ENCODE peak calls at places on chromosomes 5 and 9, in six cellular contexts. J is SK-N-SH, F is GM23248, T is body of pancreas, H is IMR-90, X is heart right ventricle. I is an unnamed sample.

GRCh38 chr9:14082732-14083131 is 231.2 kb downstream of the NFIB start:
- DNase-seq in J (no peak), X (no peak), F (no peak), H (no peak), T (no peak), I (no peak)

GRCh38 chr5:160312139-160312959 is at the start of gene CCNJL:
- DNase-seq in F (peak), H (peak), T (no peak), X (peak), J (peak), I (peak)

GRCh38 chr9:123131258-123131657 is 97.8 kb downstream of the GPR21 start:
- DNase-seq in J (no peak), H (peak), X (no peak), F (peak), T (no peak), I (peak)

GRCh38 chr9:92726971-92727715 is 37.5 kb downstream of the BICD2 start:
- DNase-seq in H (peak), X (peak), T (no peak), F (no peak), J (no peak), I (no peak)

GRCh38 chr9:112945620-112946208 is 55.0 kb upstream of the SLC46A2 start:
- DNase-seq in H (no peak), X (no peak), J (peak), T (no peak), F (no peak), I (no peak)

GRCh38 chr5:111787006-111787405 is 30.0 kb upstream of the NREP start:
- DNase-seq in T (no peak), H (peak), F (no peak), J (no peak), X (no peak), I (peak)

GRCh38 chr9:26746357-26747072 is 146.1 kb downstream of the CAAP1 start:
- DNase-seq in H (peak), F (peak), T (no peak), J (no peak), X (no peak), I (peak)

GRCh38 chr9:134242706-134243105 is 78.3 kb upstream of the RNU6ATAC start:
- DNase-seq in H (no peak), J (no peak), X (peak), F (no peak), T (no peak), I (no peak)

GRCh38 chr9:131019387-131020239 is 10.6 kb downstream of the LAMC3 start:
- DNase-seq in J (peak), T (no peak), X (no peak), F (peak), H (no peak), I (no peak)

GRCh38 chr5:87156631-87157030 is 111.1 kb upstream of the RASA1 start:
- DNase-seq in J (no peak), T (no peak), X (no peak), F (no peak), H (no peak), I (no peak)

GRCh38 chr9:70120834-70121510 is 77.3 kb downstream of the MAMDC2 start:
- DNase-seq in X (peak), J (peak), F (peak), H (peak), T (peak), I (peak)

GRCh38 chr5:23208959-23209431 is 298.4 kb upstream of the PRDM9 start:
- DNase-seq in H (peak), T (peak), J (peak), F (peak), X (no peak), I (no peak)

GRCh38 chr9:28234899-28235277 is 661.6 kb upstream of the C9orf72 start:
- DNase-seq in T (no peak), X (no peak), F (peak), H (peak), J (no peak), I (peak)

DNA sequence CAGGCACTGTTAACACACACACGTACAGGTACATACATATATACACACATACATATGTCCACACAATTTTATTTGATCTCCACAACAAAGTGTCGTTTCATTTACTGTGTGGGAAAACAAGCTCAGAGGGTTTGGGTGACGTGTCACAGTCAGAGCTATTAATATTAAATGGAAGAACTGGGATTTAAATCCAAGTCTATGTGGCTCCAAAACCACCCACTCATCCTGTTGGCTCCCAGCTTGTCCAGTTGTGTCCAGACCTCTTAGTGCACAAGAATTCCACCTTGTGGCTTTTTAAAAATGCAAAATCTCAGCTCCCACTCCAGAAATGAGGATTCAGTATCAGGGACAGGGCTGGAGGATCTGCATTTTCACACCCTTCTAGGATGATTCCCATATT is 52.3 kb upstream of the PTPDC1 start:
- DNase-seq in X (no peak), J (no peak), H (no peak), T (no peak), F (peak), I (peak)
- H3K4me3 ChIP-seq in X (peak), J (no peak), H (no peak), T (no peak), F (peak), I (no peak)

GRCh38 chr5:72402959-72403628 is 82.9 kb downstream of the PTCD2 start:
- DNase-seq in H (no peak), T (no peak), J (no peak), F (peak), X (no peak), I (peak)
- H3K27ac ChIP-seq in H (no peak), T (no peak), J (no peak), F (peak), X (peak), I (no peak)

GRCh38 chr5:150653145-150653761 is 7.8 kb upstream of the MYOZ3 start:
- DNase-seq in J (peak), T (no peak), F (peak), H (peak), X (no peak), I (peak)
- H3K4me3 ChIP-seq in J (no peak), T (no peak), F (no peak), H (no peak), X (no peak), I (no peak)

DNA sequence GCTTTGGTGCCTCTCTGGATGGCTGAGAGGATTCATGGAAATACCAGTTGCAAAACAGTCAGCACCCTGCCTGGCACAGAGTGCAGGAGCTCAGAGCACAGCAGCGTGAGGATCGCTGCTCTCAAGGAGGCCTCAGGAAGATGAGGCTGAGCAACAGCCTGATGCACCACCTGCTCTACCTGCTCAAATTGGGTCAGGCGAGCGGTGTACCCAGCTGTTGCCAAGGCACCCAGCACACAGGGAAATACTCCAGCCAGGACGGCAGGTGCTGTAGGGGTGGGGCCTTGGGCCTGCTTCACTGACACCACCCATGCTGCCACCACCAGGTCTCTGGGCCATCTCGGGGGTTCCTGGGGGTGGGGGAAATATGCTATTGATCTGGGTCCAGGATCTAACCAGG is 4.3 kb downstream of the EEIG1 start:
- DNase-seq in T (peak), J (no peak), F (no peak), X (no peak), H (no peak), I (no peak)
- H3K27ac ChIP-seq in T (peak), J (peak), F (no peak), X (no peak), H (no peak), I (no peak)

DNA sequence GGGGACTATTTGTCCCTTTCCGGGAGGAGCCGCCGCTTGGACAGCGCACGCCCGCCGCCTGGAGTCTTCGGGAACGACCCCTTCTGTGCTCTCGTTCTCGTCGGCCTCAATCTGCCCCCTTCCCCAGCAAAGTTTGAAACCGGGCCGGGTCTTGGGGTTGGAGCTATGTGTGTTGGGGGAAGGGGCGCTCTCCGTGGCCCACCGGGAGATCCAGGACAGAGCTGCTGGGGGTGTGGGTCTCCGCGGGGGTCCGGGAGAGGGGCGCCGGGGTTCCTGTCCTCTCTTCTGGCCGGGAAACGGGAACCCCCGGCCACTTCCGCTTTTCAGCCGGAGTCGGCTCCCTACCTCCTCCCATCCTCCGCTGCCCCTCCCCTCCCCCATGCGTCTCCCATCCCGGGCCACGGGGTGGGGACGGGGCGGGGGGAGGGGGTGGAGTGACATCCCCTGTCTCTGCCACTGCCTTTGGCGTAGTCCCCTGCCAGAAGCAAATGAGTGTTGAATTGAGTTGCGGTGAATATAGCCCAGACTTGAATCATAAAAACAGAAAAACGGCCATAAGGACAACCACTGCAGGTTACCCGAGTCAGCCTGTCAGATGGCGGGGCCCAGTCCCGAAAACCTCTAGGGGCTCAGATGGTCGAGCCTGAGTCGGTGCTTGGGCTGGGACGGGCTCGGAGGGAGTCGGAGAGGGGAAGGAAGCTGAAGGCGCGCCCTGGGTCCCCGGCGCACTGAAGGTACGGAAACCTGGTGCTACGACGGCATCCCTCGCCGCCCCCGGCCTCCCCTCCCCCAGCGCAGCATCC is 1.1 kb downstream of the CPLX2 start:
- DNase-seq in J (peak), H (no peak), F (no peak), T (peak), X (no peak), I (no peak)
- H3K4me3 ChIP-seq in J (peak), H (no peak), F (no peak), T (no peak), X (no peak), I (no peak)